ENCODE peak calls at places on chromosomes 16 and 17, in eight cellular contexts. I is ovary, C is AG04450, Y is NB4, S is astrocyte of the spinal cord, W is A549, H is natural killer cell, B is heart right ventricle. P is an unnamed sample.
A peak's percentile ranks its signal among the peaks of the same experiment; 100 is the strongest.

GRCh38 chr17:40106760-40107265 is 6.4 kb upstream of the NR1D1 start:
- DNase-seq in I (peak; percentile 75), H (no peak), Y (peak; percentile 39), B (peak; percentile 20), C (no peak), S (no peak), W (no peak), P (no peak)

GRCh38 chr16:65388592-65388991 is 266.7 kb upstream of the CDH11 start:
- DNase-seq in W (no peak), H (no peak), S (peak; percentile 92), C (no peak), I (no peak), Y (no peak), B (no peak), P (no peak)

GRCh38 chr17:68812876-68813584 is 142.2 kb downstream of the ABCA8 start:
- DNase-seq in B (no peak), Y (no peak), H (no peak), S (peak; percentile 5), C (no peak), W (no peak), I (no peak), P (no peak)

GRCh38 chr16:87701505-87701921 is 64.3 kb downstream of the KLHDC4 start:
- DNase-seq in H (no peak), B (no peak), I (no peak), C (no peak), Y (peak; percentile 42), S (no peak), W (no peak), P (no peak)

GRCh38 chr17:37516131-37516561 is 26.5 kb downstream of the DUSP14 start:
- DNase-seq in Y (no peak), C (no peak), I (no peak), W (no peak), B (no peak), H (no peak), S (peak; percentile 38), P (no peak)

GRCh38 chr16:56424404-56424765 is 960 bp downstream of the AMFR start:
- DNase-seq in C (no peak), H (no peak), I (no peak), S (no peak), Y (peak; percentile 12), B (no peak), W (no peak), P (no peak)

GRCh38 chr16:84913315-84913714 is 93.5 kb downstream of the CRISPLD2 start:
- DNase-seq in H (no peak), C (no peak), W (no peak), Y (peak; percentile 52), B (no peak), I (no peak), S (no peak), P (no peak)

GRCh38 chr17:73151888-73152633 is 12.7 kb upstream of the SSTR2 start:
- DNase-seq in Y (peak; percentile 57), I (no peak), B (no peak), H (no peak), S (no peak), C (no peak), W (no peak), P (no peak)

GRCh38 chr16:22326369-22326652 is 29.1 kb downstream of the POLR3E start:
- DNase-seq in W (no peak), C (no peak), S (no peak), H (no peak), B (no peak), Y (no peak), I (no peak), P (no peak)

GRCh38 chr16:1097156-1097555 is 1.1 kb upstream of the C1QTNF8 start:
- DNase-seq in I (no peak), Y (no peak), B (no peak), W (no peak), C (no peak), S (no peak), H (no peak), P (no peak)

GRCh38 chr16:57801098-57801855 is 1.0 kb downstream of the KIFC3 start:
- DNase-seq in I (no peak), Y (peak; percentile 72), W (peak; percentile 73), B (no peak), C (peak; percentile 42), H (no peak), S (peak; percentile 68), P (no peak)

GRCh38 chr17:64214950-64215349 is 48.1 kb downstream of the TEX2 start:
- DNase-seq in Y (no peak), I (no peak), W (no peak), S (no peak), H (no peak), C (no peak), B (no peak), P (no peak)

GRCh38 chr17:64216030-64216384 is 47.1 kb downstream of the TEX2 start:
- DNase-seq in I (no peak), C (no peak), S (peak; percentile 66), H (no peak), B (no peak), W (no peak), Y (no peak), P (no peak)

GRCh38 chr17:64217249-64217652 is 45.8 kb downstream of the TEX2 start:
- DNase-seq in B (no peak), S (no peak), H (no peak), I (no peak), C (no peak), Y (no peak), W (no peak), P (no peak)

GRCh38 chr17:64218066-64218465 is 45.0 kb downstream of the TEX2 start:
- DNase-seq in C (no peak), S (no peak), B (no peak), W (no peak), H (no peak), Y (peak; percentile 15), I (no peak), P (no peak)

GRCh38 chr17:64216385-64217248 is 46.4 kb downstream of the TEX2 start:
- DNase-seq in W (no peak), H (no peak), B (peak; percentile 50), S (peak; percentile 69), Y (no peak), C (no peak), I (peak; percentile 52), P (no peak)
- TF ChIP-seq CTCF in W (no peak), H (no peak), B (peak; percentile 5), S (no peak), Y (peak; percentile 9), C (peak; percentile 1), I (no peak), P (no peak)

GRCh38 chr17:47841488-47842308 is 625 bp upstream of the SCRN2 start:
- DNase-seq in C (no peak), H (no peak), Y (no peak), I (no peak), W (no peak), S (no peak), B (no peak), P (no peak)
- TF ChIP-seq CTCF in C (no peak), H (peak; percentile 40), Y (no peak), I (no peak), W (no peak), S (no peak), B (no peak), P (peak; percentile 68)

DNA sequence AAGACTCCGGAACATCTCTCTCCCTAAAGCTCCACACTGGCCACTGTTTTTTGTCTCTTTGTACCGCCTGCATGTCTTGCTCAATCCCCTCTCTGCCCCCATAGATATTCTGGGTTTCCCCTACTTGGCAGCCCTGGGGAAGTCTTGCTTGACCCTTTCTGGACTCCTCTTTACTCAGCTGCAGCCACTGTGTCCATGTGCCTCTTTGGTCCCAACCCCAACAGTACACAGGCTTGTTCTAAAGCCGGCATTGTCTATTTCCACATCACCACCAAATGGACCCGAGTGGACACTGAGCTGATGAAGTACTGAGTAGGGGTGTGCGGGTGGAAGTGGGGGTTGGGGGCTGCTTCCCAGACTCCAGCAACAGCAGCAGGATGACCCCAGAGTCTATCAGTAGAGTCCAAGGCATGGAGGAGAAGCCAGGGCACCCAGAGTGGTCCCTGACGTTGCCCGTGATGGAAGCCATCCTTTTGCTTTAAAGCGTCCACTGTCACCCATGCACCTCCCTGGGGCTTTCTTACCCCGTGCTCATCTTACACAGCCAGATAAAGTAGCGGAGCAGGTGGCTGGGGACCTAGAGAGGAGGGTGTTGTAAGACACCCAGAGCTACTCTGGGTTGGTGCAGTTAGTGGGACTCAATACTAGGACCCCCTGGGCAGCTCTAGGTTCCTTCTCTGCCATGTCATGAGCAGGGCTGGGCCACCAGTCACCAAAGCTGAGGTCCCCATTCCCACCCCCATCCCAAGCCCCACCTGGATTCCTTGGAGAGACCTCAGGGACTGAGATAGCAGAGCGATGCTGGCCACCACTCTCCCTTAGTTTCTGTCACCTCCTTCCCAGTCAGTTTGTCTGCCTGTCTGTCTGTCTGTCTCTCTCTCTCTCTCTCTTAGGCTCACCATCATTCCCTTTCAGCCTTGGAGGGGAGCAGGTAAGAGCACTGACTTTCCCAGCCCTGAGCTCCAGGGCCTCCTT is 6.2 kb downstream of the CD300LB start:
- DNase-seq in Y (no peak), S (no peak), W (no peak), C (no peak), I (no peak), H (no peak), B (no peak), P (peak; percentile 35)
- TF ChIP-seq CTCF in Y (no peak), S (no peak), W (no peak), C (no peak), I (no peak), H (no peak), B (no peak), P (no peak)

GRCh38 chr17:50477976-50478375 is 684 bp upstream of the RSAD1 start:
- DNase-seq in W (no peak), B (no peak), C (no peak), I (no peak), S (no peak), H (no peak), Y (no peak), P (peak; percentile 47)
- TF ChIP-seq CTCF in W (no peak), B (no peak), C (no peak), I (no peak), S (no peak), H (no peak), Y (no peak), P (no peak)

GRCh38 chr16:78478267-78478821 is 378.9 kb downstream of the WWOX start:
- DNase-seq in H (no peak), C (no peak), W (peak; percentile 18), Y (no peak), S (no peak), I (no peak), B (no peak), P (no peak)
- TF ChIP-seq CTCF in H (peak; percentile 48), C (no peak), W (peak; percentile 33), Y (no peak), S (peak; percentile 34), I (no peak), B (no peak), P (no peak)

GRCh38 chr16:55411231-55411630 is 67.8 kb upstream of the MMP2 start:
- DNase-seq in I (no peak), S (no peak), Y (no peak), H (no peak), B (no peak), W (no peak), C (no peak), P (no peak)
- TF ChIP-seq CTCF in I (no peak), S (no peak), Y (no peak), H (no peak), B (no peak), W (no peak), C (no peak), P (no peak)